ENCODE peak calls at places on chromosomes 13 and 19, in eight cellular contexts. K, P, U, T, C, L, N and E are unnamed samples.

GRCh38 chr13:96982672-96983071 is 11.6 kb downstream of the OXGR1 start:
- DNase-seq in U (no peak), P (no peak), K (no peak), L (no peak), N (no peak), T (peak; percentile 50), C (no peak), E (no peak)

GRCh38 chr13:28716511-28716910 is 2.3 kb downstream of the SLC46A3 start:
- DNase-seq in L (peak; percentile 83), T (peak; percentile 88), C (peak; percentile 36), N (no peak), P (peak; percentile 35), U (peak; percentile 79), K (no peak), E (no peak)

GRCh38 chr13:31767175-31767900 is 28.0 kb downstream of the RXFP2 start:
- DNase-seq in K (no peak), P (no peak), U (no peak), L (peak; percentile 84), N (no peak), T (peak; percentile 88), C (peak; percentile 98), E (no peak)

GRCh38 chr13:109412232-109412935 is 374.0 kb downstream of the IRS2 start:
- DNase-seq in C (peak; percentile 62), K (no peak), N (no peak), P (peak; percentile 18), T (peak; percentile 31), U (peak; percentile 39), L (peak; percentile 33), E (peak; percentile 61)

GRCh38 chr19:35416331-35416730 is 31.7 kb upstream of the FFAR2 start:
- DNase-seq in C (no peak), L (no peak), P (no peak), U (no peak), K (no peak), T (no peak), N (no peak), E (no peak)

GRCh38 chr13:44471686-44472085 is 98.1 kb downstream of the SERP2 start:
- DNase-seq in U (peak; percentile 62), L (peak; percentile 58), N (no peak), C (peak; percentile 63), K (no peak), P (no peak), T (peak; percentile 59), E (no peak)

GRCh38 chr19:16136185-16137067 is 7.1 kb upstream of the HSH2D start:
- DNase-seq in K (no peak), U (no peak), T (no peak), L (no peak), C (no peak), N (no peak), P (no peak), E (no peak)

GRCh38 chr13:21913010-21913409 is 242.1 kb downstream of the FGF9 start:
- DNase-seq in N (no peak), U (no peak), T (peak; percentile 6), C (no peak), L (peak; percentile 19), P (peak; percentile 12), K (no peak), E (peak; percentile 32)

GRCh38 chr13:29591310-29591709 is 4.2 kb downstream of the SLC7A1 start:
- DNase-seq in K (no peak), L (peak; percentile 58), P (no peak), N (no peak), C (no peak), U (no peak), T (peak; percentile 81), E (no peak)

GRCh38 chr19:11058246-11059030 is 30.8 kb upstream of the LDLR start:
- DNase-seq in P (no peak), U (no peak), L (no peak), T (no peak), K (no peak), C (no peak), N (no peak), E (no peak)
- H3K36me3 ChIP-seq in P (peaks cover 9% of the 10 kb centered on the region), U (peaks cover 46% of the 10 kb centered on the region), L (peaks cover 61% of the 10 kb centered on the region), T (peaks cover 6% of the 10 kb centered on the region), K (no peaks in the 10 kb centered on the region), C (peaks cover 10% of the 10 kb centered on the region), N (peaks cover 96% of the 10 kb centered on the region), E (peaks cover 52% of the 10 kb centered on the region)

GRCh38 chr19:3389446-3389778 is 23.0 kb downstream of the NFIC start:
- DNase-seq in N (no peak), C (no peak), K (no peak), U (no peak), L (no peak), P (no peak), T (no peak), E (no peak)

GRCh38 chr19:3389876-3390361 is 23.5 kb downstream of the NFIC start:
- DNase-seq in C (no peak), U (no peak), T (peak; percentile 48), L (peak; percentile 39), P (no peak), K (no peak), N (no peak), E (no peak)

GRCh38 chr19:3386447-3387234 is 20.3 kb downstream of the NFIC start:
- DNase-seq in K (no peak), U (no peak), T (no peak), P (no peak), N (no peak), L (no peak), C (no peak), E (no peak)

GRCh38 chr19:3392480-3392879 is 26.1 kb downstream of the NFIC start:
- DNase-seq in K (no peak), U (no peak), C (no peak), P (no peak), L (no peak), T (no peak), N (no peak), E (no peak)

GRCh38 chr19:3387645-3388589 is 21.5 kb downstream of the NFIC start:
- DNase-seq in T (peak; percentile 74), N (no peak), P (no peak), L (peak; percentile 39), U (no peak), C (no peak), K (no peak), E (no peak)
- H2AFZ ChIP-seq in T (no peak overlapping the region), N (no peak overlapping the region), P (no peak overlapping the region), L (peak overlapping the region; percentile 49), U (no peak overlapping the region), C (no peak overlapping the region), K (no peak overlapping the region), E (no peak overlapping the region)

DNA sequence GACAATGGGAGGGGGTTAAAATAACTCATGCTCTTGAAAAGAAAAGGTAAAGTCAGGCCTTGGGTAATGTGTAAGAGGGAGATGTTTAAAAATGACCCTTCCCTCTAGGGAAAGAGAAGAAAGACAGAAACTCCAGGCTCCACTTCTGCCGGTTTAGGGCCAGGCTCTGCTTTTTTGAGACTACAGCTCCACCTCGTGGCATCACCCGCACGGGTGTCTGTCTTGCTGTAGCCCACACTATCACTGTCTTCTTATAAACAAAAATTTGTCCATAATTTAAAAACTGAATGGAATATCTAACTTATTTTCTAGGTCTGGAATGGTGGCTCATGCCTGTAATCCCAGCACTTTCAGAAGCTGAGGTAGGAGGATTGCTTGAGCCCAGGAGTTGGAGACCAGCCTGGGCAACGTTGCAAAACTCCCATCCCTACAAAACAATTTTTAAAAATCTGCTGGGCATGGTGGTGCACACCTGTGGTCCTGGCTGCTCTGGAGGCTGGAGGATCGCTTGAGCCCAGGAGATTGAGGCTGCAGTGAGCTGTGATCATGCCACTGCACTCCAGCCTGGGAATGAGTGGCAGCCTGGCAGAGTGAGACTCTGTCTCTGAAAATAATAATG is 65.1 kb upstream of the GTF3A start:
- DNase-seq in U (peak; percentile 75), N (peak; percentile 75), L (peak; percentile 73), T (peak; percentile 83), K (peak; percentile 22), C (no peak), P (peak; percentile 43), E (peak; percentile 49)
- H3K36me3 ChIP-seq in U (no peaks in the 10 kb centered on the region), N (no peaks in the 10 kb centered on the region), L (no peaks in the 10 kb centered on the region), T (no peaks in the 10 kb centered on the region), K (no peaks in the 10 kb centered on the region), C (no peaks in the 10 kb centered on the region), P (no peaks in the 10 kb centered on the region), E (no peaks in the 10 kb centered on the region)

GRCh38 chr19:14632286-14632685 is 42.4 kb downstream of the ADGRE3 start:
- DNase-seq in T (peak; percentile 13), K (no peak), U (peak; percentile 53), L (peak; percentile 15), N (peak; percentile 84), P (peak; percentile 75), C (no peak), E (no peak)
- H2AFZ ChIP-seq in T (no peak overlapping the region), K (no peak overlapping the region), U (no peak overlapping the region), L (no peak overlapping the region), N (peak overlapping the region; percentile 94), P (peak overlapping the region; percentile 27), C (no peak overlapping the region), E (peak overlapping the region; percentile 2)

DNA sequence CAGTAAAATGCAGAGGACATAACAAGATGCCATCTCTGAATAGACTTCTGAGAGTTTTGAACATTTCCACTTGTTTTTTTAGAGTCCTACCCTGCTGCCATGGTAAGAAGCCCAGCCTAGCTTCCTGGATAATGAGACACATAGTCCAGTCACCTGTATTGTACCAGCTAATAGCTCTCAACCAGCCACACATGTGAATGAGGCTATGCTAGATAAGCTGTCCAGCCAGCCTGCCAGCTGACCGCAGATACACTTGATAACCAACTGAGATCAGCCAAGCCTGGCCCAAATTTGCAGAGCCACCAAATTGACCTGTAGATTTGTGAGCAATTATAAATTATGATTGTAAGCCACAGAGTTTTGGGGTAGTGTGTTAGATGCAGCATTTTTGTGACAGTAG is 10.7 kb downstream of the RFXAP start:
- DNase-seq in L (no peak), U (no peak), P (no peak), C (no peak), N (no peak), T (no peak), K (no peak), E (no peak)
- H3K36me3 ChIP-seq in L (peaks cover 5% of the 10 kb centered on the region), U (no peaks in the 10 kb centered on the region), P (peaks cover 5% of the 10 kb centered on the region), C (peaks cover 3% of the 10 kb centered on the region), N (peaks cover 73% of the 10 kb centered on the region), T (peaks cover 16% of the 10 kb centered on the region), K (no peaks in the 10 kb centered on the region), E (no peaks in the 10 kb centered on the region)

GRCh38 chr13:49400755-49401659 is 42.9 kb downstream of the CAB39L start:
- DNase-seq in N (peak; percentile 87), U (peak; percentile 31), P (no peak), C (peak; percentile 38), K (no peak), L (peak; percentile 87), T (peak; percentile 40), E (peak; percentile 14)
- H2AFZ ChIP-seq in N (peak overlapping the region; percentile 94), U (no peak overlapping the region), P (no peak overlapping the region), C (peak overlapping the region; percentile 33), K (no peak overlapping the region), L (peak overlapping the region; percentile 78), T (peak overlapping the region; percentile 61), E (peak overlapping the region; percentile 32)

DNA sequence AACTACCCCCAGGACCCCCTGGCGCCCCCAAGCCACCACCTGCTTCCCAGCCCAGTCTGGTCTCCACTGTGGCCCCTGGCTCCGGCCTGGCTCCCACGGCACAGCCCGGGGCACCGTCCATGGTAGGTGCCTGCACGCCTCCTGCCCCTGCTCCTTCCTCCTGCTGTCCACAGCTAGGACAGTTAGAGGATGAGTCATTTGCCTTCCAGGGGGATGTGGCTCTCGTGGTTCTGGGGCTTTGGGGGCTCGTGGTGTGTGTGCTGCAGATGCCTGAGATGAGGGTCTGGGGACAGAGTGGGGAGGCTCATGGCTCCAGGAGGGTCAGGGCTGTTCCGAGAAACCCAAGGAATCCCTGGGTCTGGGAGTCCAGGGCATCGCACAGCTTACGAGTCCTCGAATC is 12.7 kb downstream of the MED25 start:
- DNase-seq in L (no peak), U (no peak), C (no peak), K (no peak), P (no peak), T (no peak), N (no peak), E (no peak)
- H3K36me3 ChIP-seq in L (peaks cover 68% of the 10 kb centered on the region), U (peaks cover 21% of the 10 kb centered on the region), C (peaks cover 7% of the 10 kb centered on the region), K (no peaks in the 10 kb centered on the region), P (peaks cover 15% of the 10 kb centered on the region), T (no peaks in the 10 kb centered on the region), N (peaks cover 97% of the 10 kb centered on the region), E (peaks cover 95% of the 10 kb centered on the region)